ENCODE peak calls at places on chromosome 4, in six cellular contexts. I is BE2C, M is uterus, H is mammary epithelial cell, O is H9, J is gastrocnemius medialis. Y is an unnamed sample.
A peak's percentile ranks its signal among the peaks of the same experiment; 100 is the strongest.

GRCh38 chr4:15295421-15296162 is 132.2 kb upstream of the C1QTNF7 start:
- DNase-seq in I (peak; percentile 36), M (no peak), H (no peak), O (no peak), J (no peak), Y (no peak)

GRCh38 chr4:4641661-4642180 is 99.9 kb upstream of the STX18 start:
- DNase-seq in I (no peak), M (no peak), H (no peak), O (peak; percentile 58), J (no peak), Y (peak; percentile 79)

GRCh38 chr4:6419452-6420028 is 52.9 kb downstream of the PPP2R2C start:
- DNase-seq in I (no peak), M (peak; percentile 46), H (no peak), O (no peak), J (no peak), Y (no peak)

GRCh38 chr4:121698119-121698732 is 1.4 kb upstream of the ANXA5 start:
- DNase-seq in I (no peak), M (peak; percentile 56), H (no peak), O (no peak), J (no peak), Y (no peak)

GRCh38 chr4:21013501-21013900 is 313.2 kb downstream of the PACRGL start:
- DNase-seq in I (no peak), M (no peak), H (peak; percentile 49), O (no peak), J (no peak), Y (no peak)

GRCh38 chr4:2009651-2010233 is 968 bp upstream of the NELFA start:
- DNase-seq in I (peak; percentile 84), M (no peak), H (peak; percentile 35), O (peak; percentile 67), J (peak; percentile 24), Y (peak; percentile 87)

GRCh38 chr4:100935090-100935489 is 412.2 kb downstream of the PPP3CA start:
- DNase-seq in I (no peak), M (no peak), H (peak; percentile 11), O (no peak), J (no peak), Y (no peak)

GRCh38 chr4:37635155-37635554 is 51.0 kb downstream of the RELL1 start:
- DNase-seq in I (no peak), M (no peak), H (no peak), O (no peak), J (no peak), Y (no peak)

GRCh38 chr4:51932261-51932660 is 87.9 kb downstream of the LRRC66 start:
- DNase-seq in I (no peak), M (no peak), H (no peak), O (no peak), J (no peak), Y (no peak)

GRCh38 chr4:139530833-139531427 is 25.1 kb downstream of the SETD7 start:
- DNase-seq in I (peak; percentile 72), M (peak; percentile 31), H (peak; percentile 29), O (peak; percentile 70), J (no peak), Y (peak; percentile 93)

GRCh38 chr4:22478426-22478825 is 37.4 kb downstream of the ADGRA3 start:
- DNase-seq in I (no peak), M (no peak), H (no peak), O (no peak), J (no peak), Y (no peak)

GRCh38 chr4:3297066-3297859 is 4.4 kb downstream of the RGS12 start:
- DNase-seq in I (no peak), M (no peak), H (no peak), O (peak; percentile 27), J (no peak), Y (peak; percentile 42)

GRCh38 chr4:68368566-68369473 is 18.9 kb upstream of the YTHDC1 start:
- DNase-seq in I (no peak), M (no peak), H (peak; percentile 89), O (no peak), J (no peak), Y (no peak)

GRCh38 chr4:13605330-13605729 is 22.2 kb downstream of the BOD1L1 start:
- DNase-seq in I (no peak), M (no peak), H (no peak), O (no peak), J (no peak), Y (no peak)

GRCh38 chr4:168177546-168178149 is 85.3 kb downstream of the ANXA10 start:
- DNase-seq in I (no peak), M (no peak), H (no peak), O (no peak), J (no peak), Y (no peak)

GRCh38 chr4:68180858-68181531 is 51.3 kb upstream of the TMPRSS11F start:
- DNase-seq in I (no peak), M (no peak), H (peak; percentile 63), O (no peak), J (no peak), Y (no peak)

GRCh38 chr4:7075962-7076693 is 8.3 kb upstream of the GRPEL1 start:
- DNase-seq in I (peak; percentile 36), M (no peak), H (no peak), O (no peak), J (no peak), Y (no peak)

GRCh38 chr4:158850800-158851644 is 82.2 kb downstream of the FNIP2 start:
- DNase-seq in I (no peak), M (no peak), H (no peak), O (no peak), J (no peak), Y (no peak)

GRCh38 chr4:185774815-185775684 is 36.9 kb downstream of the SORBS2 start:
- DNase-seq in I (no peak), M (no peak), H (no peak), O (no peak), J (no peak), Y (no peak)

GRCh38 chr4:5118091-5118786 is 67.0 kb downstream of the STK32B start:
- DNase-seq in I (no peak), M (no peak), H (peak; percentile 34), O (no peak), J (no peak), Y (no peak)

GRCh38 chr4:54098375-54098774 is 1.6 kb upstream of the GSX2 start:
- DNase-seq in I (no peak), M (no peak), H (no peak), O (no peak), J (no peak), Y (no peak)

GRCh38 chr4:165332502-165332901 is 5.0 kb downstream of the MSMO1 start:
- DNase-seq in I (no peak), M (no peak), H (no peak), O (no peak), J (no peak), Y (no peak)
- H3K4me1 ChIP-seq in I (no peaks in the 10 kb centered on the region), M (no peaks in the 10 kb centered on the region), H (peaks cover 28% of the 10 kb centered on the region), O (no peaks in the 10 kb centered on the region), J (peaks cover 14% of the 10 kb centered on the region), Y (peaks cover 5% of the 10 kb centered on the region)

DNA sequence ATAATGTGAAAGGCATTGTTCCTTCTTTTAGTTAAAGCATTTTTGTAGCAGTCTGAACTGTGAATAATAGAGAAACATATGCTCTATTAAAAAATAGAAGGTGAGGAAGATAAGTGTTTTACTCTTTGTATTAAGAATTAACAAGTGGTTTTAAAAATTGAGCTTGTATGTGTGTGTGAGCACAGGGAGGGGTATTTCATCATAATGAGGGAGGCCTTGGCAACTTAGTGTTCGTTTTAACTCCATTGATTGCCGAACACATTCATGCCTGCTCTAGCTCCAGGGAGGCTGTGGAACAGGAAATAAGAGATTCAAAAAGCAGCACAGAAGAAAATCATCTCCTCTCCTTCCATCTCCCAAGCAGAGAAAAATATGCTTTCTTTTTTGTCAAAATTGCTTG is 14.8 kb downstream of the SHROOM3 start:
- DNase-seq in I (no peak), M (no peak), H (peak; percentile 20), O (no peak), J (no peak), Y (no peak)
- TF ChIP-seq CTCF in I (no peak), M (no peak), H (no peak), O (no peak), J (no peak), Y (no peak)

DNA sequence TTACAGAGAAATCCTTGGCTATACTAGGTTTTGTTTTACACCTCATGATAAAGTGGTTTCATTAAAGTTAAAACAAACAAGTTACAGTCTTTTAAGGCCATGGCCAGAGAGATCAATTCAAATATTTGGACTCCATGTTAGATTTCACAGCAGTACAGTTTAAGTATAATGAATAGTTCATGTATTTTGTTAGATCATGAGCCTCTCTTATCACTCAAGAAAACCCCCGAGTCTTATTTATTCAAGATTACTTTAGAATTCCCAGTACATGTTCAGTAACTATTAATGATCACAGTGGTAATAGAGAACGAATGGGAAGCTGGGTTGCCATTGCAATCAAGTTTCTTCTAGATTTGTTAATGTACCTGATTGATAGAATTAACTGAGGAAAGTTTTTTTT is 15.2 kb downstream of the PDLIM5 start:
- DNase-seq in I (no peak), M (no peak), H (no peak), O (no peak), J (no peak), Y (no peak)
- H3K4me1 ChIP-seq in I (peaks cover 6% of the 10 kb centered on the region), M (peaks cover 4% of the 10 kb centered on the region), H (peaks cover 10% of the 10 kb centered on the region), O (no peaks in the 10 kb centered on the region), J (peaks cover 86% of the 10 kb centered on the region), Y (no peaks in the 10 kb centered on the region)

DNA sequence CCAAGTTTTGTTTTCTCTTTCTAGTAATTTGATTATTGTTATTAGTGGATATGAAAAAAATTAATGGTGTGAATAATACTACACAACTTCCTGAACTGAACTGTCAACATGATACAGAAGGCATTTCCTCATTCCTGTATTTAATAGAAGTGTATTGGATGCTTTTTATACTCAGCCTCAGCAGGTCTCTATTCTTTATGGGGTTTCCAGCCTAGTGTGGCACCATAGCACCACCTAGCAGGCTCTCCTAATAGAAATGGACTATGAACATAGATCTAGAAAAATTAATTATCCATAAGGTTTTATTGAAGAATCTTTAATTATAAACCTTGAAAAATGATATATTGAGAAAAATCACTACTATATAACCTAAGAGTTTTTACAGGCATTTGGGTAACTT is 52.4 kb downstream of the GLRB start:
- DNase-seq in I (no peak), M (no peak), H (peak; percentile 36), O (no peak), J (no peak), Y (no peak)
- TF ChIP-seq CTCF in I (no peak), M (no peak), H (peak; percentile 68), O (peak; percentile 40), J (no peak), Y (peak; percentile 59)

GRCh38 chr4:143375326-143376073 is 38.8 kb downstream of the GAB1 start:
- DNase-seq in I (peak; percentile 30), M (no peak), H (no peak), O (peak; percentile 50), J (no peak), Y (peak; percentile 72)
- H3K4me1 ChIP-seq in I (no peaks in the 10 kb centered on the region), M (peaks cover 31% of the 10 kb centered on the region), H (no peaks in the 10 kb centered on the region), O (no peaks in the 10 kb centered on the region), J (peaks cover 82% of the 10 kb centered on the region), Y (no peaks in the 10 kb centered on the region)